ENCODE peak calls at places on chromosomes 4 and X, in four cellular contexts. P, Y, H and B are unnamed samples.

GRCh38 chr4:104015680-104016079 is 295.9 kb upstream of the TACR3 start:
- DNase-seq in H (peak), P (peak), Y (peak), B (peak)

GRCh38 chr4:138910914-138911336 is 104.7 kb upstream of the NOCT start:
- DNase-seq in P (peak), Y (peak), H (no peak), B (no peak)

GRCh38 chr4:57064811-57065711 is 45.1 kb downstream of the IGFBP7 start:
- DNase-seq in Y (no peak), H (no peak), P (no peak), B (no peak)

GRCh38 chr4:38334791-38335190 is 329.2 kb upstream of the KLF3 start:
- DNase-seq in P (no peak), H (no peak), Y (no peak), B (no peak)

GRCh38 chr4:145756244-145756643 is 76.3 kb downstream of the C4orf51 start:
- DNase-seq in Y (no peak), P (no peak), H (no peak), B (no peak)

GRCh38 chr4:78689224-78689623 is 86.9 kb upstream of the BMP2K start:
- DNase-seq in P (no peak), H (no peak), Y (no peak), B (no peak)

GRCh38 chr4:46649390-46649789 is 259.5 kb upstream of the GABRA2 start:
- DNase-seq in P (no peak), Y (no peak), H (no peak), B (no peak)

GRCh38 chr4:177785000-177785399 is 342.8 kb upstream of the AGA start:
- DNase-seq in Y (no peak), P (no peak), H (no peak), B (no peak)

GRCh38 chr4:103046416-103047290 is 27.1 kb upstream of the SLC9B1 start:
- DNase-seq in H (peak), Y (peak), P (peak), B (peak)

GRCh38 chr4:130632731-130633604 is 1537.0 kb downstream of the C4orf33 start:
- DNase-seq in Y (no peak), P (peak), H (no peak), B (no peak)

GRCh38 chr4:123466080-123466785 is 69.6 kb downstream of the SPRY1 start:
- DNase-seq in Y (no peak), P (no peak), H (no peak), B (no peak)

GRCh38 chr4:105196523-105197145 is 50.0 kb downstream of the TET2 start:
- DNase-seq in P (peak), H (no peak), Y (no peak), B (peak)

GRCh38 chr4:31220921-31221320 is 500.8 kb downstream of the PCDH7 start:
- DNase-seq in H (no peak), P (no peak), Y (no peak), B (no peak)

GRCh38 chr4:182818926-182819730 is 98.1 kb downstream of the DCTD start:
- DNase-seq in Y (no peak), P (no peak), H (no peak), B (no peak)

GRCh38 chrX:103688949-103689348 is 2.5 kb upstream of the MORF4L2 start:
- DNase-seq in P (peak), H (peak), Y (peak), B (peak)

GRCh38 chr4:41538887-41539498 is 1.0 kb downstream of the LIMCH1 start:
- DNase-seq in P (no peak), H (no peak), Y (no peak), B (no peak)

GRCh38 chr4:119536572-119537528 is 91.8 kb downstream of the PDE5A start:
- DNase-seq in P (no peak), H (no peak), Y (no peak), B (no peak)

GRCh38 chrX:79138658-79139241 is 5.7 kb upstream of the GPR174 start:
- DNase-seq in H (peak), Y (no peak), P (no peak), B (peak)

GRCh38 chrX:103397707-103398106 is 21.4 kb downstream of the BEX3 start:
- DNase-seq in H (no peak), P (no peak), Y (no peak), B (no peak)

GRCh38 chrX:15447985-15448639 is 45.0 kb downstream of the PIR start:
- DNase-seq in P (no peak), Y (no peak), H (no peak), B (no peak)

GRCh38 chr4:77052352-77052751 is 23.4 kb downstream of the CCNI start:
- DNase-seq in H (peak), Y (peak), P (peak), B (peak)

GRCh38 chr4:10083861-10084641 is 32.5 kb downstream of the WDR1 start:
- DNase-seq in Y (no peak), P (no peak), H (no peak), B (no peak)

GRCh38 chr4:182628000-182628399 is 289.2 kb downstream of the DCTD start:
- DNase-seq in H (no peak), Y (no peak), P (no peak), B (no peak)

GRCh38 chr4:86174496-86174895 is 185.4 kb downstream of the MAPK10 start:
- DNase-seq in H (no peak), Y (no peak), P (no peak), B (no peak)

GRCh38 chr4:740656-741282 is 35.1 kb downstream of the PCGF3 start:
- DNase-seq in H (no peak), P (no peak), Y (no peak), B (no peak)

GRCh38 chrX:21974011-21974385 is 33.5 kb downstream of the SMS start:
- DNase-seq in P (no peak), H (no peak), Y (peak), B (no peak)

GRCh38 chr4:10015140-10015753 is 6.0 kb downstream of the SLC2A9 start:
- DNase-seq in P (peak), Y (peak), H (peak), B (peak)

GRCh38 chrX:133249659-133250058 is 31.5 kb upstream of the TFDP3 start:
- DNase-seq in H (no peak), P (no peak), Y (no peak), B (peak)

GRCh38 chr4:150419939-150420338 is 162.0 kb upstream of the MAB21L2 start:
- DNase-seq in H (no peak), Y (no peak), P (no peak), B (no peak)

GRCh38 chr4:140176735-140177134 is 22.8 kb upstream of the MAML3 start:
- DNase-seq in P (no peak), Y (no peak), H (no peak), B (no peak)

GRCh38 chrX:82362550-82362949 is 1145.5 kb upstream of the POU3F4 start:
- DNase-seq in P (no peak), H (no peak), Y (peak), B (no peak)

GRCh38 chr4:5460106-5460801 is 248.1 kb downstream of the EVC2 start:
- DNase-seq in H (peak), Y (peak), P (peak), B (peak)

GRCh38 chr4:153555730-153556440 is 89.7 kb downstream of the TMEM131L start:
- DNase-seq in H (no peak), Y (peak), P (no peak), B (no peak)

GRCh38 chrX:102155806-102156179 is at the start of gene BEX5:
- DNase-seq in Y (peak), H (no peak), P (peak), B (peak)

GRCh38 chr4:19224820-19225219 is 1026.9 kb upstream of the SLIT2 start:
- DNase-seq in P (peak), Y (peak), H (peak), B (peak)

GRCh38 chrX:38221391-38221929 is 789 bp upstream of the SRPX start:
- DNase-seq in P (no peak), H (no peak), Y (no peak), B (no peak)

GRCh38 chrX:79466636-79467035 is 99.5 kb upstream of the ITM2A start:
- DNase-seq in Y (no peak), P (no peak), H (no peak), B (no peak)

DNA sequence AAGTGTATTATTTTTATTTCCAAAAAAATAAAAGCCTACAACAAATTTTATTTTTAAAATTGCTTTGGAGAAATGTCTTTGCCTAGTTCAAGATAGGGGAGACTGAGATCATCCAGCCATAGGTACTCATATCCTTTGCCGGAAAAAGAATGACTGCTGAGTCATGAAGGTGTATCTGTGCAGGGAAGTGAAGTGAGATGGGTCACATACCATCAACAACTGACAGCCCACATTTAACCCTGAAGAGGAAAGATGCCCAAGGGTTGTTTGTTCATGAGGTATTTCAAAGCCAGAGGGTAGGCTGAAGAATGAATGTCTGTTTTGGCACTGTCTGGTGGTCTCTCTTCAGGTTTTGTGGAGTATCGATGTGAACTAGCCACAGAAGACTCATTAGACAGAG is 106.7 kb upstream of the TTC29 start:
- DNase-seq in P (no peak), H (no peak), Y (no peak), B (no peak)
- H3K27ac ChIP-seq in P (no peak), H (no peak), Y (no peak), B (no peak)

DNA sequence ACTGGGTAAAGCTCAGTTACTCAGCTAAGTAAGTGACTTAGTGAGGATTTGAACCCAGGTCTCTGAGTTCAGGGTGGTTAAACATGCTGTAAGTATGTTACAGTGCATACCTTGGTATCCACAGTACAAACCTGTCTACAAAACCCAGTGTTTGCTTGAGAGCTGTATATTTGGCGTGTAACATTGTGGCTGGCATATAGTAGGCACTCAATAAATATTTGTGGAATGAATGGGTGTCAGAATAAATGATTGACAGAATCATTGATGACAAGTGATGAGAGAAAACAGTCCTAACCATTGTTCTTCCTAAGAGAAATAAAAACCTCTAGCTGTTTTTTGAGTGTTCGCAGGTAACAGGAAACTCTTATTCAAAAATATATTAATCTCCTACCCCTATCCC is 79.7 kb upstream of the BCOR start:
- DNase-seq in Y (no peak), H (no peak), P (no peak), B (no peak)
- H3K4me3 ChIP-seq in Y (no peak), H (peak), P (peak), B (peak)

DNA sequence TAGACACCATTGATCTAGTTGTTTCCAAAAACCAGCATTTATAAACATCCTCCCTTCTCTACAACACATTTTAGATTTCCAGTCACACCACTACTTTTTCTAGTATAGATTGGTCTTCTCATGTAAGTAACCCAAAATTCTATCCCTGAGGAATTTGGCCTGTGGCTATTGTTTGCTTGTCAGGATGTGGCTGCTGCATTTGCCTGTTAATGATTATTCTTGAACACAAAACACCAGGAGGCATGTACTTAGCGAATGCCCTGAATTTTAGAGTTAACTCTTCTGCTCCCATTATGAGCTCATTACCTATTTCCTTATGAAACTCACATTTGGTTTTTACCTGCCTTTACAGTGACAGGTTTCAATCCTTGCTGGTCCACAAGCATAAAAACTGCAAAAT is 102.0 kb upstream of the FSTL5 start:
- DNase-seq in Y (no peak), P (peak), H (no peak), B (no peak)
- H3K4me2 ChIP-seq in Y (no peak), P (peak), H (no peak), B (no peak)

GRCh38 chr4:142128529-142128928 is 492.1 kb downstream of the IL15 start:
- DNase-seq in Y (peak), H (no peak), P (peak), B (no peak)

GRCh38 chr4:142130636-142131035 is 494.3 kb downstream of the IL15 start:
- DNase-seq in Y (peak), H (no peak), P (no peak), B (no peak)

GRCh38 chr4:142126890-142127497 is 490.6 kb downstream of the IL15 start:
- DNase-seq in P (peak), Y (peak), H (peak), B (peak)

GRCh38 chr4:142129931-142130330 is 493.5 kb downstream of the IL15 start:
- DNase-seq in H (no peak), P (no peak), Y (no peak), B (no peak)

GRCh38 chr4:142129473-142129872 is 493.1 kb downstream of the IL15 start:
- DNase-seq in P (no peak), H (no peak), Y (no peak), B (no peak)
- H3K27ac ChIP-seq in P (no peak), H (no peak), Y (no peak), B (no peak)

DNA sequence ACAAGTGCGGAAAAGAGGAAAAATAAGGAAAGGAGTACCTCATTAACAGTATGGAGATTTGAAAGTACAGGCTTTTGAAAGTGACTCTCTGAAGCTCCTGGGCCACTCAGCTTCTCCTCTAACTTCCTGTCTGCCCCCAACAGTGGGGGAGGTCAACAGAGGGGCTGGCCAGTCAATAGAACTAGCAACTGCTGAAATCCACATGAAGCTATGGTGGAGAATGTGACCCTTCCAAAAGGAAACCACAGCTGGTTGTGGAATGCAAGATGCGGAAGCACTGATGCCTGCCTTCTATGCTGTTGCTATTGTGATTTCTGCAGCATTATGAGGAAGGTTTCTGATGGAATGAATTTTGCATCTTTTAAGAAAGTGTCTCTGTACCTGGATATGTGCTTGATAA is 2.4 kb downstream of the CORIN start:
- DNase-seq in Y (no peak), P (peak), H (no peak), B (no peak)
- H3K4me3 ChIP-seq in Y (no peak), P (no peak), H (no peak), B (no peak)

GRCh38 chr4:99315839-99316238 is 5.4 kb downstream of the ADH1B start:
- DNase-seq in H (no peak), P (peak), Y (no peak), B (no peak)
- H3K4me2 ChIP-seq in H (no peak), P (no peak), Y (no peak), B (no peak)

GRCh38 chrX:118654331-118654730 is 73.1 kb upstream of the IL13RA1 start:
- DNase-seq in P (no peak), H (no peak), Y (no peak), B (no peak)
- H3K27ac ChIP-seq in P (no peak), H (no peak), Y (no peak), B (no peak)

GRCh38 chr4:1763070-1763549 is 30.0 kb upstream of the FGFR3 start:
- DNase-seq in P (peak), Y (no peak), H (no peak), B (no peak)
- H3K4me3 ChIP-seq in P (no peak), Y (no peak), H (no peak), B (no peak)